ENCODE peak calls at places on chromosomes 12 and 14, in four cellular contexts. D is stimulated activated naive CD8-positive, alpha-beta T cell treated with anti-CD3 and anti-CD28 coated beads, Interleukin-15, Interleukin-2, amounts not matched to agents 100 U/mL and 50 U/mL, for 24 hours; O is Right ventricle myocardium superior; J is naive thymus-derived CD8-positive, alpha-beta T cell. B is an unnamed sample.
A peak's percentile ranks its signal among the peaks of the same experiment; 100 is the strongest.

GRCh38 chr14:68458253-68458652 is 334.6 kb downstream of the ZFP36L1 start:
- DNase-seq in D (no peak), O (no peak), J (no peak), B (no peak)

GRCh38 chr14:30708157-30708556 is 86.0 kb downstream of the SCFD1 start:
- DNase-seq in D (no peak), O (no peak), J (no peak), B (no peak)

GRCh38 chr12:81257952-81258551 is 180.2 kb downstream of the ACSS3 start:
- DNase-seq in D (no peak), O (no peak), J (no peak), B (no peak)

GRCh38 chr12:601976-602699 is 61.1 kb downstream of the NINJ2 start:
- DNase-seq in D (no peak), O (no peak), J (no peak), B (no peak)

GRCh38 chr14:51094282-51094821 is 553 bp downstream of the TRIM9 start:
- DNase-seq in D (peak; percentile 32), O (peak; percentile 48), J (peak; percentile 11), B (no peak)

GRCh38 chr14:55628426-55628825 is 48.4 kb downstream of the KTN1 start:
- DNase-seq in D (no peak), O (no peak), J (no peak), B (no peak)

GRCh38 chr14:94971750-94972149 is 185.6 kb downstream of the DICER1 start:
- DNase-seq in D (no peak), O (no peak), J (no peak), B (no peak)

GRCh38 chr12:53593031-53593430 is 33.2 kb downstream of the ATF7 start:
- DNase-seq in D (no peak), O (no peak), J (no peak), B (no peak)

GRCh38 chr12:1471224-1471623 is 123.2 kb downstream of the FBXL14 start:
- DNase-seq in D (no peak), O (no peak), J (no peak), B (no peak)

GRCh38 chr14:104228716-104229620 is 90.6 kb downstream of the KIF26A start:
- DNase-seq in D (no peak), O (no peak), J (no peak), B (no peak)

B was measured in stimulated activated CD8-positive, alpha-beta memory T cell treated with anti-CD3 and anti-CD28 coated beads, Interleukin-7, amount 100 ng/mL, for 48 hours.